ENCODE peak calls at places on chromosomes 12 and 14, in four cellular contexts. D is colonic mucosa, P is tibial artery, V is right lobe of liver. G is an unnamed sample.

GRCh38 chr12:7959278-7960063 is 23.5 kb upstream of the SLC2A3 start:
- DNase-seq in D (peak), P (no peak), V (peak), G (peak)

GRCh38 chr14:102928412-102929348 is 6.2 kb downstream of the AMN start:
- DNase-seq in D (peak), V (no peak), P (peak), G (peak)

GRCh38 chr14:65019944-65020566 is 33.4 kb downstream of the FNTB start:
- DNase-seq in P (no peak), V (no peak), D (peak), G (no peak)

GRCh38 chr14:53571990-53572389 is 384.6 kb downstream of the BMP4 start:
- DNase-seq in D (no peak), V (no peak), P (no peak), G (peak)

GRCh38 chr12:80187660-80188090 is 88.3 kb downstream of the OTOGL start:
- DNase-seq in P (no peak), V (no peak), D (no peak), G (no peak)

GRCh38 chr12:122835693-122836026 is 403 bp downstream of the HIP1R start:
- DNase-seq in D (no peak), P (no peak), V (peak), G (peak)

GRCh38 chr12:12913626-12914388 is 22.4 kb downstream of the GPRC5A start:
- DNase-seq in D (no peak), V (no peak), P (no peak), G (no peak)

GRCh38 chr14:50452979-50453705 is 56.5 kb upstream of the CDKL1 start:
- DNase-seq in D (no peak), V (no peak), P (no peak), G (no peak)

GRCh38 chr12:6229823-6230222 is 29.6 kb downstream of the CD9 start:
- DNase-seq in D (peak), V (no peak), P (peak), G (peak)

GRCh38 chr14:103104654-103105511 is 10.4 kb downstream of the EXOC3L4 start:
- DNase-seq in P (no peak), V (no peak), D (peak), G (no peak)

GRCh38 chr12:92297932-92298681 is 152.5 kb upstream of the BTG1 start:
- DNase-seq in V (no peak), D (no peak), P (peak), G (no peak)

GRCh38 chr12:106953352-106954260 is 2.1 kb upstream of the TMEM263 start:
- DNase-seq in P (no peak), V (no peak), D (no peak), G (no peak)

GRCh38 chr14:104804481-104805325 is 3.8 kb downstream of the ZBTB42 start:
- DNase-seq in V (no peak), D (no peak), P (no peak), G (no peak)

GRCh38 chr12:81502912-81503695 is 256.0 kb downstream of the PPFIA2 start:
- DNase-seq in V (no peak), D (no peak), P (no peak), G (no peak)

GRCh38 chr14:104800600-104801283 is at the start of gene ZBTB42:
- DNase-seq in D (peak), P (peak), V (peak), G (peak)

GRCh38 chr14:61861320-61861865 is 99.2 kb downstream of the SNAPC1 start:
- DNase-seq in P (no peak), D (no peak), V (no peak), G (no peak)

GRCh38 chr12:65313704-65314317 is 35.3 kb downstream of the MSRB3 start:
- DNase-seq in V (no peak), P (no peak), D (no peak), G (no peak)

GRCh38 chr12:128801879-128802391 is 21.8 kb downstream of the SLC15A4 start:
- DNase-seq in D (no peak), P (no peak), V (no peak), G (no peak)

GRCh38 chr14:61213116-61213720 is 67.9 kb downstream of the TMEM30B start:
- DNase-seq in D (no peak), V (no peak), P (no peak), G (no peak)

GRCh38 chr12:104257913-104258472 is 42.4 kb downstream of the TXNRD1 start:
- DNase-seq in V (no peak), P (no peak), D (no peak), G (no peak)

GRCh38 chr12:120228291-120229070 is 27.6 kb upstream of the RPLP0 start:
- DNase-seq in V (peak), D (peak), P (peak), G (peak)

GRCh38 chr12:28689398-28690175 is 459.5 kb upstream of the FAR2 start:
- DNase-seq in P (no peak), V (no peak), D (no peak), G (no peak)

GRCh38 chr12:34048714-34049113 is 26.4 kb downstream of the ALG10 start:
- DNase-seq in V (no peak), P (no peak), D (no peak), G (no peak)

GRCh38 chr12:79826267-79827128 is 108.4 kb downstream of the PPP1R12A start:
- DNase-seq in V (no peak), P (no peak), D (no peak), G (no peak)

GRCh38 chr14:61940669-61941420 is 178.6 kb downstream of the SNAPC1 start:
- DNase-seq in V (no peak), P (no peak), D (no peak), G (no peak)

GRCh38 chr14:106879241-106879640 is 1352.9 kb downstream of the TMEM121 start:
- DNase-seq in D (peak), V (no peak), P (no peak), G (peak)

GRCh38 chr14:49549881-49550280 is 36.3 kb downstream of the RPS29 start:
- DNase-seq in D (no peak), P (no peak), V (no peak), G (no peak)

GRCh38 chr12:64672925-64673409 is 62.7 kb downstream of the RASSF3 start:
- DNase-seq in D (peak), P (no peak), V (peak), G (peak)

GRCh38 chr12:98126637-98127335 is 388.6 kb upstream of the TMPO start:
- DNase-seq in D (no peak), P (no peak), V (no peak), G (no peak)

GRCh38 chr14:106174206-106174605 is 647.8 kb downstream of the TMEM121 start:
- DNase-seq in D (no peak), V (no peak), P (no peak), G (peak)

GRCh38 chr14:83463500-83464098 is 1929.9 kb upstream of the SEL1L start:
- DNase-seq in V (no peak), P (peak), D (peak), G (no peak)

GRCh38 chr14:72645706-72646105 is 248.2 kb downstream of the DPF3 start:
- DNase-seq in V (no peak), P (no peak), D (no peak), G (no peak)

GRCh38 chr14:72643317-72643801 is 250.5 kb downstream of the DPF3 start:
- DNase-seq in V (no peak), D (no peak), P (peak), G (no peak)

GRCh38 chr14:72646861-72647528 is 246.9 kb downstream of the DPF3 start:
- DNase-seq in P (no peak), D (no peak), V (no peak), G (no peak)

GRCh38 chr14:72644038-72644437 is 249.9 kb downstream of the DPF3 start:
- DNase-seq in P (no peak), D (no peak), V (no peak), G (no peak)

DNA sequence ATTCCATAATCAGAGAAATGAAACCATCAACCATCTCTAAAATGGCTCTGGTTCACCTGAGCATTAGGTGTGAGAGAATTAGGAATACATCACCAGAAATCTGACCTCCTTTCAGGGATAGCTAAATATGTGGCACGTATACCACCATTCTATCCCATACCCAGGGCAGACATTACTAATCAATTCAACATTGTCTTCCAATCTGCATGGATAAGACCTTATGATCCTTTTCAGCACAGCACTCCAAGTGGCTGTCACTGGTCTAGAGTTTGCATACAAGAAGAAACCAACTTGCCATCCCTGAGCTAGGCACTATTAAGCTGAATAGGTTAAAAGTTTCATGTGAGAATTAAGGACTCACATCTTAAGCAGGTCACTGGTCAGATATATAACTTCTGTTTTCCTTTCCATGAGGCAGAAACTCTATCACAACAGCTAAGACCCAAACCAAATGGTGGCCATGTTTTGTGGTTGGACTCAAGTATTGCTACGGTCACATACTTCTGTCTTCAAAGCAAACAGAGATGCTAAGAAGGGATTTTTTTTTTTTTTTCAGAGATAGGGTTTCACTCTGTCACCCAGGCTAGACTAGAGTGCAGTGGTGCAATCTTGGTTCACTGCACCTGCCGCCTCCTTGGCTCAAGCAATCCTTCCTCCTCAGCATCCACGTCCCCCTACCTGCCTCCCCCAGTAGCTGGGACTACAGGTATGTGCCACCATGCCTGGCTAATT is 249.0 kb downstream of the DPF3 start:
- DNase-seq in V (no peak), P (no peak), D (no peak), G (no peak)
- TF ChIP-seq CTCF in V (no peak), P (no peak), D (no peak), G (no peak)

GRCh38 chr14:23115918-23116317 is 3.1 kb downstream of the CEBPE start:
- DNase-seq in V (no peak), P (no peak), D (no peak), G (no peak)

GRCh38 chr14:23113346-23114119 is 5.5 kb downstream of the CEBPE start:
- DNase-seq in V (no peak), P (no peak), D (no peak), G (no peak)

GRCh38 chr14:23115492-23115850 is 3.6 kb downstream of the CEBPE start:
- DNase-seq in P (no peak), D (no peak), V (no peak), G (no peak)

GRCh38 chr14:23114120-23114458 is 5.0 kb downstream of the CEBPE start:
- DNase-seq in V (no peak), P (no peak), D (no peak), G (no peak)

DNA sequence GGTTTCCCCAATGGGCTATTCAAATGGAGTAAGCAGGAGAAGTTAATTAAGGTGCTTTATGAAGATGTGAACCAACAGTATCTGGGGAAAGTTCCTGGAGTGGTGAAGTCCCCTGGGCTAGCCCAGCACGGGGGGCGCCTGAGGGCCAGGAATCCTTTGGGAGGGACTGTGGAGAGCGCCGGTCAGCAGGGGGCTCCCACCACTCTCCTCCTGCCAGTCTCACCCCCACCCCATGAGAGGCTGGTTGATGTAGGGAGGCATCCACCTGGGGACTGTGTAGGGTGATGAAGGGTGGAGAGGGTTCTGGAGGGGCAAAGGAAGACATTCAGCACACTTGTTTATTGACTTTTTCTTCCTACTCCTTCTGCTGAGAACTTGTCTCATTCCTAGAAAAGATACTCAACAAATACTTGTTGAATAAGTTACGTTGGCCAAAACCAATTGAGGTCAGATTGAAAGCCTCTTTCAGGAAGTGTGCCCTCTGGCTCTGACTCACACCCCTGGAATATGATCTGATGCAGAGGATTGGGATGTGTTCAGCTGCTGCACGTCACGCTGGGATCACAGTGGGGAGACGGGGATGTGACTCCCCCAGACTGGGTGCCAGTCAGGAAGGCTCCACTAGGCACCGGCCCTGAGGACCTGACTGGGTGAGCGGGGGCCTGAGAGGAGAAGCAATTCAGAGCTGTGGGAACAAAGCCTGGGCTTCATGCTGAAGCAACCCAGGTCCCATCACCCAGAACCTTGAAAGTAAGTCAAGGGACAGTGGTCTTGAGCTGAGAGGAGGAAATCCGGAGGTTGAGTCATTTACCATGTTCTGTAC is 4.2 kb downstream of the CEBPE start:
- DNase-seq in D (no peak), V (no peak), P (no peak), G (no peak)
- TF ChIP-seq CTCF in D (no peak), V (no peak), P (no peak), G (no peak)

GRCh38 chr14:91899213-91899612 is 31.9 kb upstream of the TC2N start:
- DNase-seq in V (peak), D (peak), P (no peak), G (no peak)
- TF ChIP-seq CTCF in V (peak), D (peak), P (no peak), G (no peak)

DNA sequence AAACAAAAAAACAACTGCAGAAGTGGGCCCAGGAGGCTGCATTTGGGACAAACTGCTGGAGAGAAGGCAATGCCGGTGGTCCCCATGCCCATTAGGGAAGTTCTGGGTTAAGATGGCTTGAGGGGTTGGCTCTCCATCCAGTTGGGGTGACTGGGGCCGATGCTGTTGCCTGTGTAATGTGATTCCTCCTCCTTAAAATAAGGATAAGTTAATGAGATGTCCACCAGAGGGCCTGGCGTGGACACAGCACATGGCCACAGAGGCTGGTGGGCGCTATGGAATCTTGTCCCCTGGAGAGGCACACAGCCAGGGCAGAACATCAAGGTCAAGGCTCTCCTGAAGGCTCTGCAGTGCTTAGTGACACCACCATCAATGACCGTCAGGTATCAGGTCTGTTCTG is 1.0 kb upstream of the TESC start:
- DNase-seq in P (no peak), V (no peak), D (no peak), G (no peak)
- TF ChIP-seq CTCF in P (no peak), V (peak), D (no peak), G (no peak)

GRCh38 chr12:26465419-26466097 is 270.2 kb downstream of the SSPN start:
- DNase-seq in V (no peak), D (no peak), P (no peak), G (no peak)
- TF ChIP-seq CTCF in V (no peak), D (no peak), P (no peak), G (no peak)

DNA sequence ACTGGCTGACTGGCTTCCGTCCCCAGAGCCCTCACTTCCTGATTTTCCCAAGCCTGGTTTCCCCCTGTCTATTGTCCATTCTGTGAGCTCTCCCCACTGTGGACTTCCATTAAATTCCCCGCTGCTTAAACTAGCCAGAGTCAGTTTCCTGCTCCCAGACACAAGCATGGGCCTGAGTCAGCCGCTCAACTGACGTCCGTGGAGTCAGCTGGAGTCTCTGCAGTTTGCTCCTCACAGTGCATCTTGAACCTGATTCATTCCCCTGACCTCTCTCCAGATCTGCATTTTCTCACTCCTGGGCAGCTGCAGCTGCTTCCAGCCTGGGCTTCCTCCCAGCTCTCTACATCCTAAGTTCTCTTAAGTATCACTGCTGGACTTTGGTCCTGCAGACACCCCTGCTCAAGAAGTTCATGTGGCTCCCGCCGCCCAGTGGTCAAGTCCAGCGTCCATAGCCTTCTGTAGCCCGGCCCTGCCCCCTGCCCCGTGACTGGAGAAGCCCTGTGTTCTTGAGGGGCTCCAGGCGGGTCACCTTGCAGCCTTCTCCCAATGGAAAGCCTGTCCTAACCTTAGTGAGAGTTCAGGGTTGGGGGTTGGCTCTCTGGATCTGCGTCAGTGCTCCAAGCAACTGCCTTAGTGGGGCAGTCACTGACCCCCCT is 20.0 kb downstream of the NFKBIA start:
- DNase-seq in P (peak), V (no peak), D (peak), G (peak)
- TF ChIP-seq CTCF in P (peak), V (no peak), D (peak), G (no peak)

GRCh38 chr14:72024504-72024903 is 92.3 kb downstream of the RGS6 start:
- DNase-seq in P (no peak), V (no peak), D (no peak), G (no peak)

GRCh38 chr14:72023128-72024042 is 91.2 kb downstream of the RGS6 start:
- DNase-seq in D (no peak), V (no peak), P (no peak), G (no peak)

GRCh38 chr14:72024043-72024407 is 91.8 kb downstream of the RGS6 start:
- DNase-seq in V (no peak), P (peak), D (peak), G (peak)
- TF ChIP-seq CTCF in V (peak), P (peak), D (peak), G (no peak)

G was measured in mucosa of descending colon.